ENCODE peak calls at places on chromosome 4, in eight cellular contexts. One of them, this sample, is unnamed. For H3K4me1, the result is how much of the 10 kb centered on the place peaks cover.

GRCh38 chr4:82786794-82787193 is 11.8 kb downstream of the SCD5 start:
- DNase-seq in upper lobe of left lung: no peak
- DNase-seq in esophagus muscularis mucosa: no peak
- DNase-seq in GM12878: no peak
- DNase-seq in H1: no peak
- DNase-seq in sigmoid colon: no peak
- DNase-seq in transverse colon: no peak
- DNase-seq in HepG2: no peak
- DNase-seq in this sample: no peak

GRCh38 chr4:41506071-41506470 is 31.9 kb upstream of the LIMCH1 start:
- DNase-seq in H1: no peak
- DNase-seq in esophagus muscularis mucosa: no peak
- DNase-seq in upper lobe of left lung: no peak
- DNase-seq in GM12878: no peak
- DNase-seq in HepG2: no peak
- DNase-seq in sigmoid colon: no peak
- DNase-seq in transverse colon: no peak
- DNase-seq in this sample: no peak

GRCh38 chr4:35229021-35229420 is 1015.3 kb downstream of the ARAP2 start:
- DNase-seq in upper lobe of left lung: no peak
- DNase-seq in H1: no peak
- DNase-seq in transverse colon: no peak
- DNase-seq in HepG2: no peak
- DNase-seq in sigmoid colon: no peak
- DNase-seq in esophagus muscularis mucosa: no peak
- DNase-seq in GM12878: no peak
- DNase-seq in this sample: no peak

GRCh38 chr4:30835044-30835443 is 114.9 kb downstream of the PCDH7 start:
- DNase-seq in HepG2: no peak
- DNase-seq in esophagus muscularis mucosa: no peak
- DNase-seq in transverse colon: no peak
- DNase-seq in upper lobe of left lung: no peak
- DNase-seq in H1: no peak
- DNase-seq in sigmoid colon: no peak
- DNase-seq in GM12878: no peak
- DNase-seq in this sample: no peak

GRCh38 chr4:52914051-52914605 is 52.0 kb downstream of the RASL11B start:
- DNase-seq in HepG2: peak
- DNase-seq in transverse colon: no peak
- DNase-seq in esophagus muscularis mucosa: no peak
- DNase-seq in GM12878: no peak
- DNase-seq in sigmoid colon: no peak
- DNase-seq in H1: no peak
- DNase-seq in upper lobe of left lung: no peak
- DNase-seq in this sample: no peak

GRCh38 chr4:153084939-153085630 is 119.2 kb upstream of the TRIM2 start:
- DNase-seq in upper lobe of left lung: peak
- DNase-seq in HepG2: no peak
- DNase-seq in transverse colon: peak
- DNase-seq in H1: peak
- DNase-seq in sigmoid colon: peak
- DNase-seq in GM12878: peak
- DNase-seq in esophagus muscularis mucosa: no peak
- DNase-seq in this sample: peak

GRCh38 chr4:113674251-113674650 is 87.3 kb downstream of the CAMK2D start:
- DNase-seq in transverse colon: peak
- DNase-seq in HepG2: no peak
- DNase-seq in upper lobe of left lung: peak
- DNase-seq in H1: no peak
- DNase-seq in esophagus muscularis mucosa: no peak
- DNase-seq in GM12878: no peak
- DNase-seq in sigmoid colon: no peak
- DNase-seq in this sample: no peak

GRCh38 chr4:19095491-19096046 is 1074.0 kb upstream of the LCORL start:
- DNase-seq in upper lobe of left lung: no peak
- DNase-seq in esophagus muscularis mucosa: no peak
- DNase-seq in GM12878: no peak
- DNase-seq in HepG2: no peak
- DNase-seq in H1: no peak
- DNase-seq in transverse colon: no peak
- DNase-seq in sigmoid colon: no peak
- DNase-seq in this sample: no peak

GRCh38 chr4:135244605-135245146 is 1043.1 kb upstream of the PABPC4L start:
- DNase-seq in GM12878: no peak
- DNase-seq in esophagus muscularis mucosa: no peak
- DNase-seq in H1: no peak
- DNase-seq in upper lobe of left lung: no peak
- DNase-seq in transverse colon: no peak
- DNase-seq in sigmoid colon: no peak
- DNase-seq in HepG2: no peak
- DNase-seq in this sample: no peak

GRCh38 chr4:59217910-59218631 is 1982.1 kb upstream of the ADGRL3 start:
- DNase-seq in upper lobe of left lung: no peak
- DNase-seq in sigmoid colon: no peak
- DNase-seq in H1: no peak
- DNase-seq in GM12878: no peak
- DNase-seq in esophagus muscularis mucosa: no peak
- DNase-seq in HepG2: no peak
- DNase-seq in transverse colon: no peak
- DNase-seq in this sample: no peak

GRCh38 chr4:7135389-7135746 is 57.0 kb upstream of the SORCS2 start:
- DNase-seq in sigmoid colon: no peak
- DNase-seq in HepG2: no peak
- DNase-seq in GM12878: no peak
- DNase-seq in upper lobe of left lung: no peak
- DNase-seq in esophagus muscularis mucosa: no peak
- DNase-seq in transverse colon: no peak
- DNase-seq in H1: no peak
- DNase-seq in this sample: no peak

GRCh38 chr4:176492648-176493302 is 173.0 kb downstream of the SPCS3 start:
- DNase-seq in HepG2: no peak
- DNase-seq in esophagus muscularis mucosa: no peak
- DNase-seq in transverse colon: no peak
- DNase-seq in upper lobe of left lung: no peak
- DNase-seq in GM12878: peak
- DNase-seq in H1: no peak
- DNase-seq in sigmoid colon: no peak
- DNase-seq in this sample: no peak

GRCh38 chr4:1524761-1525160 is 118.5 kb upstream of the NKX1-1 start:
- DNase-seq in upper lobe of left lung: no peak
- DNase-seq in esophagus muscularis mucosa: no peak
- DNase-seq in GM12878: no peak
- DNase-seq in H1: no peak
- DNase-seq in HepG2: no peak
- DNase-seq in sigmoid colon: no peak
- DNase-seq in transverse colon: no peak
- DNase-seq in this sample: no peak

GRCh38 chr4:41236046-41236445 is 20.7 kb upstream of the UCHL1 start:
- DNase-seq in esophagus muscularis mucosa: peak
- DNase-seq in GM12878: no peak
- DNase-seq in transverse colon: no peak
- DNase-seq in upper lobe of left lung: no peak
- DNase-seq in H1: peak
- DNase-seq in sigmoid colon: no peak
- DNase-seq in HepG2: no peak
- DNase-seq in this sample: no peak

GRCh38 chr4:14431155-14432134 is 570.8 kb upstream of the CPEB2 start:
- DNase-seq in upper lobe of left lung: no peak
- DNase-seq in GM12878: no peak
- DNase-seq in transverse colon: no peak
- DNase-seq in H1: no peak
- DNase-seq in esophagus muscularis mucosa: no peak
- DNase-seq in HepG2: no peak
- DNase-seq in sigmoid colon: no peak
- DNase-seq in this sample: no peak

GRCh38 chr4:110087116-110087708 is 111.2 kb downstream of the ELOVL6 start:
- DNase-seq in sigmoid colon: no peak
- DNase-seq in esophagus muscularis mucosa: no peak
- DNase-seq in transverse colon: no peak
- DNase-seq in HepG2: no peak
- DNase-seq in H1: no peak
- DNase-seq in upper lobe of left lung: no peak
- DNase-seq in GM12878: no peak
- DNase-seq in this sample: no peak

GRCh38 chr4:39731908-39732307 is 34.0 kb downstream of the UBE2K start:
- DNase-seq in H1: no peak
- DNase-seq in upper lobe of left lung: no peak
- DNase-seq in transverse colon: no peak
- DNase-seq in sigmoid colon: no peak
- DNase-seq in HepG2: no peak
- DNase-seq in GM12878: no peak
- DNase-seq in esophagus muscularis mucosa: no peak
- DNase-seq in this sample: no peak

GRCh38 chr4:162985131-162985530 is 181.6 kb downstream of the NAF1 start:
- DNase-seq in transverse colon: no peak
- DNase-seq in esophagus muscularis mucosa: no peak
- DNase-seq in H1: no peak
- DNase-seq in GM12878: no peak
- DNase-seq in sigmoid colon: no peak
- DNase-seq in upper lobe of left lung: no peak
- DNase-seq in HepG2: no peak
- DNase-seq in this sample: no peak

GRCh38 chr4:156420557-156420956 is 466.9 kb upstream of the CTSO start:
- DNase-seq in sigmoid colon: no peak
- DNase-seq in H1: no peak
- DNase-seq in transverse colon: no peak
- DNase-seq in esophagus muscularis mucosa: no peak
- DNase-seq in HepG2: no peak
- DNase-seq in GM12878: no peak
- DNase-seq in upper lobe of left lung: no peak
- DNase-seq in this sample: no peak

GRCh38 chr4:186150926-186151325 is 40.4 kb upstream of the CYP4V2 start:
- DNase-seq in upper lobe of left lung: no peak
- DNase-seq in H1: no peak
- DNase-seq in sigmoid colon: no peak
- DNase-seq in esophagus muscularis mucosa: peak
- DNase-seq in HepG2: no peak
- DNase-seq in transverse colon: no peak
- DNase-seq in GM12878: no peak
- DNase-seq in this sample: no peak

GRCh38 chr4:48645225-48645794 is 134.8 kb downstream of the FRYL start:
- DNase-seq in sigmoid colon: no peak
- DNase-seq in esophagus muscularis mucosa: no peak
- DNase-seq in H1: no peak
- DNase-seq in upper lobe of left lung: no peak
- DNase-seq in HepG2: no peak
- DNase-seq in transverse colon: no peak
- DNase-seq in GM12878: no peak
- DNase-seq in this sample: no peak

GRCh38 chr4:165326831-165327210 is 648 bp upstream of the MSMO1 start:
- DNase-seq in HepG2: peak
- DNase-seq in transverse colon: peak
- DNase-seq in H1: no peak
- DNase-seq in sigmoid colon: no peak
- DNase-seq in esophagus muscularis mucosa: no peak
- DNase-seq in upper lobe of left lung: peak
- DNase-seq in GM12878: no peak
- DNase-seq in this sample: no peak

GRCh38 chr4:121253961-121254360 is 89.8 kb upstream of the TNIP3 start:
- DNase-seq in upper lobe of left lung: no peak
- DNase-seq in H1: no peak
- DNase-seq in GM12878: no peak
- DNase-seq in sigmoid colon: no peak
- DNase-seq in HepG2: no peak
- DNase-seq in transverse colon: peak
- DNase-seq in esophagus muscularis mucosa: peak
- DNase-seq in this sample: no peak

GRCh38 chr4:137960371-137961050 is 281.6 kb downstream of the SLC7A11 start:
- DNase-seq in upper lobe of left lung: no peak
- DNase-seq in HepG2: no peak
- DNase-seq in GM12878: no peak
- DNase-seq in esophagus muscularis mucosa: no peak
- DNase-seq in sigmoid colon: no peak
- DNase-seq in H1: no peak
- DNase-seq in transverse colon: no peak
- DNase-seq in this sample: no peak

GRCh38 chr4:169900241-169900845 is 125.9 kb downstream of the MFAP3L start:
- DNase-seq in HepG2: no peak
- DNase-seq in transverse colon: no peak
- DNase-seq in upper lobe of left lung: no peak
- DNase-seq in GM12878: no peak
- DNase-seq in sigmoid colon: no peak
- DNase-seq in esophagus muscularis mucosa: no peak
- DNase-seq in H1: no peak
- DNase-seq in this sample: no peak

GRCh38 chr4:6472008-6472386 is 417 bp downstream of the PPP2R2C start:
- DNase-seq in H1: peak
- DNase-seq in esophagus muscularis mucosa: no peak
- DNase-seq in transverse colon: no peak
- DNase-seq in sigmoid colon: peak
- DNase-seq in HepG2: no peak
- DNase-seq in GM12878: no peak
- DNase-seq in upper lobe of left lung: no peak
- DNase-seq in this sample: no peak

GRCh38 chr4:146132445-146132844 is 43.1 kb upstream of the LSM6 start:
- DNase-seq in upper lobe of left lung: no peak
- DNase-seq in HepG2: no peak
- DNase-seq in transverse colon: no peak
- DNase-seq in esophagus muscularis mucosa: peak
- DNase-seq in H1: no peak
- DNase-seq in sigmoid colon: no peak
- DNase-seq in GM12878: peak
- DNase-seq in this sample: no peak
- TF ChIP-seq POLR2AphosphoS5 in upper lobe of left lung: no peak
- TF ChIP-seq POLR2AphosphoS5 in HepG2: no peak
- TF ChIP-seq POLR2AphosphoS5 in transverse colon: no peak
- TF ChIP-seq POLR2AphosphoS5 in esophagus muscularis mucosa: no peak
- TF ChIP-seq POLR2AphosphoS5 in H1: no peak
- TF ChIP-seq POLR2AphosphoS5 in sigmoid colon: no peak
- TF ChIP-seq POLR2AphosphoS5 in GM12878: no peak
- TF ChIP-seq POLR2AphosphoS5 in this sample: no peak

GRCh38 chr4:74692973-74693372 is 101.3 kb downstream of the BTC start:
- DNase-seq in transverse colon: peak
- DNase-seq in esophagus muscularis mucosa: no peak
- DNase-seq in HepG2: no peak
- DNase-seq in GM12878: no peak
- DNase-seq in sigmoid colon: peak
- DNase-seq in upper lobe of left lung: no peak
- DNase-seq in H1: no peak
- DNase-seq in this sample: no peak
- TF ChIP-seq EP300 in transverse colon: no peak
- TF ChIP-seq EP300 in esophagus muscularis mucosa: no peak
- TF ChIP-seq EP300 in HepG2: no peak
- TF ChIP-seq EP300 in GM12878: no peak
- TF ChIP-seq EP300 in sigmoid colon: peak
- TF ChIP-seq EP300 in upper lobe of left lung: no peak
- TF ChIP-seq EP300 in H1: no peak
- TF ChIP-seq EP300 in this sample: no peak

GRCh38 chr4:37476256-37476655 is 209.9 kb downstream of the RELL1 start:
- DNase-seq in GM12878: no peak
- DNase-seq in esophagus muscularis mucosa: no peak
- DNase-seq in HepG2: no peak
- DNase-seq in sigmoid colon: no peak
- DNase-seq in transverse colon: no peak
- DNase-seq in upper lobe of left lung: no peak
- DNase-seq in H1: no peak
- DNase-seq in this sample: no peak
- H3K4me1 ChIP-seq in GM12878: under half
- H3K4me1 ChIP-seq in esophagus muscularis mucosa: under half
- H3K4me1 ChIP-seq in HepG2: under half
- H3K4me1 ChIP-seq in sigmoid colon: under half
- H3K4me1 ChIP-seq in transverse colon: under half
- H3K4me1 ChIP-seq in upper lobe of left lung: under half
- H3K4me1 ChIP-seq in H1: under half
- H3K4me1 ChIP-seq in this sample: under half

GRCh38 chr4:139556071-139556734 is at the start of gene SETD7:
- DNase-seq in GM12878: no peak
- DNase-seq in esophagus muscularis mucosa: peak
- DNase-seq in transverse colon: peak
- DNase-seq in HepG2: no peak
- DNase-seq in sigmoid colon: peak
- DNase-seq in H1: peak
- DNase-seq in upper lobe of left lung: peak
- DNase-seq in this sample: peak
- TF ChIP-seq POLR2AphosphoS5 in GM12878: no peak
- TF ChIP-seq POLR2AphosphoS5 in esophagus muscularis mucosa: peak
- TF ChIP-seq POLR2AphosphoS5 in transverse colon: peak
- TF ChIP-seq POLR2AphosphoS5 in HepG2: no peak
- TF ChIP-seq POLR2AphosphoS5 in sigmoid colon: peak
- TF ChIP-seq POLR2AphosphoS5 in H1: no peak
- TF ChIP-seq POLR2AphosphoS5 in upper lobe of left lung: peak
- TF ChIP-seq POLR2AphosphoS5 in this sample: peak